ENCODE peak calls at places on chromosomes 6 and 20, in four cellular contexts. One of them, this sample, is unnamed.

GRCh38 chr20:62364911-62365736 is 2.0 kb downstream of the LAMA5 start:
- DNase-seq in left lung: peak; percentile 83
- DNase-seq in PC-9: peak; percentile 34
- DNase-seq in epithelial cell of esophagus: no peak
- DNase-seq in this sample: peak; percentile 86

GRCh38 chr6:53679446-53679933 is 13.9 kb upstream of the KLHL31 start:
- DNase-seq in left lung: no peak
- DNase-seq in PC-9: peak; percentile 5
- DNase-seq in epithelial cell of esophagus: peak; percentile 56
- DNase-seq in this sample: no peak

GRCh38 chr6:132484680-132485018 is 28.3 kb downstream of the STX7 start:
- DNase-seq in left lung: no peak
- DNase-seq in PC-9: no peak
- DNase-seq in epithelial cell of esophagus: no peak
- DNase-seq in this sample: no peak

GRCh38 chr6:122869437-122870024 is 80.5 kb downstream of the SMPDL3A start:
- DNase-seq in left lung: no peak
- DNase-seq in PC-9: peak; percentile 14
- DNase-seq in epithelial cell of esophagus: peak; percentile 77
- DNase-seq in this sample: no peak

GRCh38 chr6:112780498-112781096 is 433.5 kb downstream of the RFPL4B start:
- DNase-seq in left lung: no peak
- DNase-seq in PC-9: peak; percentile 55
- DNase-seq in epithelial cell of esophagus: peak; percentile 82
- DNase-seq in this sample: peak; percentile 70

GRCh38 chr6:84546427-84546914 is 217.9 kb downstream of the TBX18 start:
- DNase-seq in left lung: peak; percentile 59
- DNase-seq in PC-9: no peak
- DNase-seq in epithelial cell of esophagus: peak; percentile 7
- DNase-seq in this sample: peak; percentile 64

GRCh38 chr20:23009636-23010035 is 25.5 kb upstream of the SSTR4 start:
- DNase-seq in left lung: no peak
- DNase-seq in PC-9: no peak
- DNase-seq in epithelial cell of esophagus: peak; percentile 81
- DNase-seq in this sample: no peak

GRCh38 chr20:33667245-33668086 is 723 bp downstream of the ACTL10 start:
- DNase-seq in left lung: peak; percentile 97
- DNase-seq in PC-9: peak; percentile 88
- DNase-seq in epithelial cell of esophagus: peak; percentile 78
- DNase-seq in this sample: peak; percentile 88

GRCh38 chr6:33694401-33694931 is 17.0 kb downstream of the UQCC2 start:
- DNase-seq in left lung: no peak
- DNase-seq in PC-9: no peak
- DNase-seq in epithelial cell of esophagus: peak; percentile 79
- DNase-seq in this sample: no peak

GRCh38 chr6:170211404-170212025 is 79.4 kb downstream of the DLL1 start:
- DNase-seq in left lung: no peak
- DNase-seq in PC-9: no peak
- DNase-seq in epithelial cell of esophagus: no peak
- DNase-seq in this sample: no peak

GRCh38 chr6:34957184-34957904 is 68.3 kb downstream of the ANKS1A start:
- DNase-seq in left lung: no peak
- DNase-seq in PC-9: no peak
- DNase-seq in epithelial cell of esophagus: no peak
- DNase-seq in this sample: no peak

GRCh38 chr6:37822851-37823682 is 3.5 kb downstream of the ZFAND3 start:
- DNase-seq in left lung: peak; percentile 16
- DNase-seq in PC-9: no peak
- DNase-seq in epithelial cell of esophagus: peak; percentile 89
- DNase-seq in this sample: no peak

GRCh38 chr20:29349836-29350235 is 1907.6 kb upstream of the DEFB115 start:
- DNase-seq in left lung: no peak
- DNase-seq in PC-9: no peak
- DNase-seq in epithelial cell of esophagus: no peak
- DNase-seq in this sample: peak; percentile 45

GRCh38 chr6:41200296-41200900 is 551 bp downstream of the TREML2 start:
- DNase-seq in left lung: no peak
- DNase-seq in PC-9: no peak
- DNase-seq in epithelial cell of esophagus: no peak
- DNase-seq in this sample: peak; percentile 36
- H3K4me3 ChIP-seq in left lung: peak overlapping the region; percentile 16
- H3K4me3 ChIP-seq in PC-9: no peak overlapping the region
- H3K4me3 ChIP-seq in epithelial cell of esophagus: no peak overlapping the region
- H3K4me3 ChIP-seq in this sample: no peak overlapping the region

GRCh38 chr6:125120054-125120590 is 33.5 kb upstream of the TPD52L1 start:
- DNase-seq in left lung: no peak
- DNase-seq in PC-9: no peak
- DNase-seq in epithelial cell of esophagus: no peak
- DNase-seq in this sample: no peak
- H3K4me3 ChIP-seq in left lung: no peak overlapping the region
- H3K4me3 ChIP-seq in PC-9: no peak overlapping the region
- H3K4me3 ChIP-seq in epithelial cell of esophagus: no peak overlapping the region
- H3K4me3 ChIP-seq in this sample: no peak overlapping the region

GRCh38 chr6:401994-402640 is 10.6 kb downstream of the IRF4 start:
- DNase-seq in left lung: no peak
- DNase-seq in PC-9: no peak
- DNase-seq in epithelial cell of esophagus: no peak
- DNase-seq in this sample: no peak
- H3K4me3 ChIP-seq in left lung: no peak overlapping the region
- H3K4me3 ChIP-seq in PC-9: no peak overlapping the region
- H3K4me3 ChIP-seq in epithelial cell of esophagus: no peak overlapping the region
- H3K4me3 ChIP-seq in this sample: no peak overlapping the region

GRCh38 chr6:101392561-101393230 is 812 bp upstream of the GRIK2 start:
- DNase-seq in left lung: peak; percentile 43
- DNase-seq in PC-9: no peak
- DNase-seq in epithelial cell of esophagus: no peak
- DNase-seq in this sample: peak; percentile 28
- H3K4me3 ChIP-seq in left lung: no peak overlapping the region
- H3K4me3 ChIP-seq in PC-9: peak overlapping the region; percentile 59
- H3K4me3 ChIP-seq in epithelial cell of esophagus: peak overlapping the region; percentile 48
- H3K4me3 ChIP-seq in this sample: peak overlapping the region; percentile 62

DNA sequence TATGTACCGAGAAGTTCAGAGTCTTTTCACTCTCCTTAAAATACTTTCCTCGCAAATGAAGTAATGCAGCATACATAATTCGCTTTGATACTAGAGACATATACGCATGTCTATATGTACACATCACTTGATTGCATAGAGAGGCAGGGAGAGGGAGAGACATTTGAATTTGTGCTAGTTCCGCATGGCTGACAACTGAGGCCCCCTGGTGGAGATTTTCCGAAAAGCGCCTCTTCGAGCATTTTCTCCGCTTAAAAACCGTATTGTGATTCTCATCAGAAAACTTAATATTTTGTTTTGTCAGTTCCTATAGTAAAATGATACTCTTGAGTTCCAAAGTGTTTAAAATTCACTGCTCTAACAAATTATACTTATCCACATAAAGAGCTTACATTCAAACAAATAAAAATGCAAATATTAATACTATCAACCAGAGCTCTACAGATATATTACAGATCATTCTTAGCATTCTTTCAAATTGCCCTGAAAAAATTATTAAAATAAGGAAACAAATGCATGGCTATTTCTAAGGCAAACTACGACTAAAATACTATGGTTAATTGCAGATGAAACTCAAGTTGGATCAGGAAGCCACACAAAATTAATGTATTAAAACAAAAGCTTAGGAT is 636 bp downstream of the MYLK4 start:
- DNase-seq in left lung: no peak
- DNase-seq in PC-9: peak; percentile 30
- DNase-seq in epithelial cell of esophagus: peak; percentile 62
- DNase-seq in this sample: peak; percentile 70
- H3K4me3 ChIP-seq in left lung: no peak overlapping the region
- H3K4me3 ChIP-seq in PC-9: no peak overlapping the region
- H3K4me3 ChIP-seq in epithelial cell of esophagus: no peak overlapping the region
- H3K4me3 ChIP-seq in this sample: peak overlapping the region; percentile 0

This sample was measured in right cardiac atrium.